ENCODE peak calls at places on chromosomes 1 and 21, in four cellular contexts. R is left lung, Y is bronchial epithelial cell, M is fibroblast of the aortic adventitia. T is an unnamed sample.

GRCh38 chr1:27026621-27027574 is 14.2 kb upstream of the TENT5B start:
- DNase-seq in R (peak; percentile 82), Y (peak; percentile 75), M (peak; percentile 82), T (no peak)

GRCh38 chr1:201655910-201656669 is 117.2 kb downstream of the NAV1 start:
- DNase-seq in R (no peak), Y (no peak), M (peak; percentile 70), T (no peak)

GRCh38 chr1:11704226-11704619 is 12.7 kb downstream of the DRAXIN start:
- DNase-seq in R (no peak), Y (no peak), M (no peak), T (no peak)

GRCh38 chr1:75097686-75098085 is 36.5 kb upstream of the LHX8 start:
- DNase-seq in R (no peak), Y (peak; percentile 13), M (peak; percentile 1), T (no peak)

GRCh38 chr1:154176341-154176740 is 15.6 kb downstream of the TPM3 start:
- DNase-seq in R (no peak), Y (peak; percentile 54), M (peak; percentile 81), T (peak; percentile 40)

GRCh38 chr1:194833111-194833510 is 1646.7 kb upstream of the B3GALT2 start:
- DNase-seq in R (no peak), Y (no peak), M (no peak), T (no peak)

GRCh38 chr21:17441370-17441769 is 71.5 kb upstream of the CXADR start:
- DNase-seq in R (no peak), Y (peak; percentile 85), M (no peak), T (peak; percentile 84)

GRCh38 chr1:53557830-53558784 is 98.9 kb downstream of the DMRTB1 start:
- DNase-seq in R (no peak), Y (no peak), M (no peak), T (no peak)

GRCh38 chr1:154441241-154441888 is 36.2 kb downstream of the IL6R start:
- DNase-seq in R (no peak), Y (no peak), M (no peak), T (no peak)

GRCh38 chr1:81179239-81179638 is 621.5 kb upstream of the ADGRL2 start:
- DNase-seq in R (no peak), Y (peak; percentile 98), M (peak; percentile 85), T (peak; percentile 96)

GRCh38 chr1:72051538-72051937 is 230.8 kb downstream of the NEGR1 start:
- DNase-seq in R (no peak), Y (peak; percentile 8), M (peak; percentile 32), T (peak; percentile 49)

GRCh38 chr1:232226197-232226681 is 403.7 kb downstream of the SIPA1L2 start:
- DNase-seq in R (no peak), Y (peak; percentile 71), M (peak; percentile 15), T (peak; percentile 97)

GRCh38 chr21:44532712-44533111 is 7.3 kb downstream of the KRTAP10-1 start:
- DNase-seq in R (no peak), Y (no peak), M (no peak), T (no peak)

GRCh38 chr1:226397955-226398636 is 9.8 kb downstream of the PARP1 start:
- DNase-seq in R (no peak), Y (no peak), M (no peak), T (no peak)

GRCh38 chr1:3161130-3161840 is 92.3 kb downstream of the PRDM16 start:
- DNase-seq in R (no peak), Y (no peak), M (no peak), T (no peak)

GRCh38 chr1:163747855-163748254 is 426.1 kb downstream of the NUF2 start:
- DNase-seq in R (no peak), Y (no peak), M (no peak), T (no peak)

GRCh38 chr1:156641761-156642264 is at the start of gene BCAN:
- DNase-seq in R (no peak), Y (no peak), M (no peak), T (no peak)

GRCh38 chr1:53256744-53257453 is 18.6 kb upstream of the MAGOH start:
- DNase-seq in R (no peak), Y (no peak), M (no peak), T (no peak)

GRCh38 chr1:219459321-219460105 is 153.4 kb downstream of the ZC3H11B start:
- DNase-seq in R (no peak), Y (no peak), M (peak; percentile 57), T (no peak)

GRCh38 chr1:208821939-208822338 is 577.8 kb upstream of the PLXNA2 start:
- DNase-seq in R (no peak), Y (no peak), M (no peak), T (no peak)

GRCh38 chr1:230087034-230087721 is 20.1 kb downstream of the GALNT2 start:
- DNase-seq in R (no peak), Y (peak; percentile 81), M (no peak), T (no peak)

GRCh38 chr1:113995382-113995781 is 16.1 kb downstream of the OLFML3 start:
- DNase-seq in R (no peak), Y (no peak), M (no peak), T (no peak)

GRCh38 chr1:171438441-171438840 is 46.9 kb upstream of the PRRC2C start:
- DNase-seq in R (peak; percentile 66), Y (peak; percentile 99), M (peak; percentile 99), T (peak; percentile 100)

GRCh38 chr1:113859478-113860175 is 11.9 kb downstream of the PTPN22 start:
- DNase-seq in R (no peak), Y (no peak), M (peak; percentile 28), T (no peak)

GRCh38 chr1:161884475-161884874 is 118.4 kb downstream of the ATF6 start:
- DNase-seq in R (no peak), Y (peak; percentile 16), M (peak; percentile 13), T (peak; percentile 31)

GRCh38 chr1:173410794-173411236 is 66.3 kb upstream of the PRDX6 start:
- DNase-seq in R (no peak), Y (no peak), M (no peak), T (no peak)

GRCh38 chr1:165686121-165686970 is 12.0 kb downstream of the ALDH9A1 start:
- DNase-seq in R (no peak), Y (no peak), M (no peak), T (peak; percentile 8)

GRCh38 chr1:171127481-171127880 is 36.8 kb downstream of the FMO3 start:
- DNase-seq in R (no peak), Y (peak; percentile 65), M (peak; percentile 94), T (no peak)

GRCh38 chr1:224340711-224341384 is 10.9 kb upstream of the NVL start:
- DNase-seq in R (peak; percentile 47), Y (peak; percentile 4), M (peak; percentile 4), T (peak; percentile 36)

GRCh38 chr1:77030401-77031100 is 163.3 kb downstream of the ST6GALNAC5 start:
- DNase-seq in R (no peak), Y (no peak), M (peak; percentile 5), T (no peak)

GRCh38 chr1:235287208-235287882 is 40.6 kb downstream of the ARID4B start:
- DNase-seq in R (no peak), Y (no peak), M (no peak), T (no peak)

GRCh38 chr1:155136728-155137127 is 1.1 kb downstream of the SLC50A1 start:
- DNase-seq in R (no peak), Y (no peak), M (no peak), T (no peak)

GRCh38 chr1:203038217-203038741 is 12.0 kb downstream of the PPFIA4 start:
- DNase-seq in R (no peak), Y (peak; percentile 87), M (peak; percentile 74), T (peak; percentile 63)

GRCh38 chr1:53016705-53017104 is 45.3 kb upstream of the PODN start:
- DNase-seq in R (no peak), Y (peak; percentile 58), M (peak; percentile 52), T (peak; percentile 40)

GRCh38 chr1:63774617-63775417 is 1.0 kb downstream of the ROR1 start:
- DNase-seq in R (peak; percentile 38), Y (no peak), M (peak; percentile 52), T (peak; percentile 53)

GRCh38 chr1:161885013-161885412 is 118.9 kb downstream of the ATF6 start:
- DNase-seq in R (no peak), Y (peak; percentile 87), M (peak; percentile 77), T (peak; percentile 75)

GRCh38 chr1:9544926-9545325 is 5.7 kb downstream of the SLC25A33 start:
- DNase-seq in R (no peak), Y (no peak), M (no peak), T (no peak)

DNA sequence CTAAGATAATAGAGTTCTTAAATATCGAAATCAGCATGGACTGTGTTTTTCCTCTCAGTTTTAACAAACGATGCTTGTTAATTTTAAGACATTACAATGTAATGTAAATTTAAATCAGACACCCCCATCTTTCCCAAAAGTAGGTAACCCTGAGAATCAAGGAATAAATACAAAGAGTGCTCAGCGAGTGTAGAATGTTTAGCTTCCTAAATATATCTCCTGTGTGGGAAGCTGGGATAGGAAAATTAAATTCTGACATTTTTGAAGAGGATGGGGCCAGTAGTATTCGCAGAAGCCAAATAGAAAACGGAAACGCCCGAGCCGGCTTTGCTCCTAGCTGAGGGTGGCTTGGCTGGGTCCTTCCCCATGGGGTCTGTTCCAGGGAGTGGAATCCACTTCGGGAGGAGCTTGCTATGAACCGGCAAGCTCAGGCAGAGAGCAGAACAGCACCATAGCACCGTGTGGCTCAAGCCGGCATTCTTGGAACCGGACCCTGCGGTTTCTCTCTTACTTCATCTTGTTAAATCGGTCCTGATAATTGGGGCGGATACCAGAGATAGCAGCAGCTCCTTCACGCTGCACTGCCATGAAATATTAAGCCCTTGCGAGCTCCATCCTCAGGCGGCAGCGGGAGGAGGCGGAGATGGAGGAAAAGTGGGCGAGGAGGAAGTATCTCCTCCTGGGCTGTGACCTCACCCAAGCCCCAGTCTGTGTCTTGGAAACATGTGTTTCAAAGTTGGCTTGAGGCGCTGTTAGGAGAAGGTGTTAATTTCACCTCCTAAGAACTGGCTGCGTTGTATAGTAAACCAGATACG is 24.9 kb downstream of the MAP3K7CL start:
- DNase-seq in R (peak; percentile 41), Y (peak; percentile 60), M (peak; percentile 97), T (peak; percentile 39)
- TF ChIP-seq CTCF in R (no peak), Y (no peak), M (peak; percentile 27), T (no peak)

GRCh38 chr1:177248258-177248657 is 77.5 kb downstream of the BRINP2 start:
- DNase-seq in R (no peak), Y (no peak), M (no peak), T (no peak)
- TF ChIP-seq CTCF in R (no peak), Y (no peak), M (no peak), T (no peak)

DNA sequence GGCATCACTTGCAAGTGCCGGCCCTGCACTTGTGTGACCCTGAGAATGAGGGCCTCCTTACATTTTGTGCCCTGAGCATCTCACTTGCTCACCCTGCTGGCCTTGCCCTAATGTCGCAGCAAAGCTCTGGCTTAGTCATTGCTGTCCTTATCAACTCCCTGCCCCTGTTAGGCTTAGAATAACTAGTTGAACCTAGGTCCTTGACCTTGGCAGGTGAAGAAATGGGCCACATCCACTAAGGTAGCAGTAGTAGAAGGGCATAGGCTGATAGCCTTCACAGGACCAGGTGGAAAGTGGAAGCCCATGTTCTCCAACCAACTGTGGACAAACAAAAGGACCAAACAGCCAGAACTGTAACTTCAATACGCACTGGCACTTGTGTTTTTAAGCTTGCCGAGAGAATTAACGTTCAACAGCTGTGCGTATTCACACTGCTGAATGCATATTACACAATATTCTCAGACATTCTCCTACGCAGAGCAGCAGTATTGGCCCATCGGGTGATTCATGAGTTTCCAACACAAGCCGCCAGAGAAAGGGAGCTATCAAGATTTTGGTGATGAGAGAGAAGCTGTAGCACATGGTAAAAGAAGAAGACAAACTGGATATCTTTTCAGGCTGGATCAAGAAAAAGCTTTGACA is 27.7 kb upstream of the PTGFRN start:
- DNase-seq in R (peak; percentile 48), Y (peak; percentile 78), M (peak; percentile 97), T (peak; percentile 39)
- TF ChIP-seq CTCF in R (no peak), Y (peak; percentile 45), M (peak; percentile 41), T (peak; percentile 51)

DNA sequence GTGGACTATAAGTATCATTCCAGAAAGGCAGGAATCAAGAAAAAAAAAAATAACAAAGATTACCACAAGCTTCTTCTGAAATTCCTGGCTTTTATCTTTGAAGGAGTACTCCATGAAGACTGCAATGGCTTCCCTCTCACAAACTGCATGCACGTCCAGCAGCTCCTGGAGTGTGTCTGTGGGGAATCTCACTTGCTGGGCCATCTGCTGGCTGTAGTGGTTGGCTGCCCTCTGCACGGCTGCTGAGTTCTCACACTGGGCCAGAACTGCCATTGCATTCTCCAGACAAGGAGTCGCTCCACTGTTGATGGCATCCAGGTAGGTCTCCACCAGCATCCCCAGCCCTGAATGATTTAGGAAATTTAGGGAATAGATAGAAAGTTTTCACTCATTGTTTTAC is 23.3 kb upstream of the GBP2 start:
- DNase-seq in R (no peak), Y (peak; percentile 10), M (peak; percentile 58), T (peak; percentile 33)
- TF ChIP-seq CTCF in R (no peak), Y (peak; percentile 22), M (peak; percentile 64), T (peak; percentile 43)